ENCODE peak calls at places on chromosomes 16 and 17, in six cellular contexts. One of them, this sample, is unnamed.

GRCh38 chr17:31411707-31412285 is 20.3 kb downstream of the RAB11FIP4 start:
- DNase-seq in stimulated activated CD4-positive, alpha-beta T cell treated with anti-CD3 and anti-CD28 coated beads, Interleukin-4, amount 100 ng/mL, for 4 hours: no peak
- DNase-seq in NCI-H748 treated with DMSO at 0.1 percent for 48 hours: no peak
- DNase-seq in mesendoderm: no peak
- DNase-seq in left cardiac atrium: no peak
- DNase-seq in CD8-positive, alpha-beta T cell: no peak
- DNase-seq in this sample: no peak

GRCh38 chr16:56354746-56355145 is 70.6 kb downstream of the AMFR start:
- DNase-seq in stimulated activated CD4-positive, alpha-beta T cell treated with anti-CD3 and anti-CD28 coated beads, Interleukin-4, amount 100 ng/mL, for 4 hours: no peak
- DNase-seq in NCI-H748 treated with DMSO at 0.1 percent for 48 hours: no peak
- DNase-seq in mesendoderm: no peak
- DNase-seq in left cardiac atrium: peak; percentile 14
- DNase-seq in CD8-positive, alpha-beta T cell: no peak
- DNase-seq in this sample: no peak

GRCh38 chr16:87278191-87279093 is 38.8 kb downstream of the C16orf95 start:
- DNase-seq in stimulated activated CD4-positive, alpha-beta T cell treated with anti-CD3 and anti-CD28 coated beads, Interleukin-4, amount 100 ng/mL, for 4 hours: peak; percentile 31
- DNase-seq in NCI-H748 treated with DMSO at 0.1 percent for 48 hours: peak; percentile 1
- DNase-seq in mesendoderm: peak; percentile 85
- DNase-seq in left cardiac atrium: peak; percentile 80
- DNase-seq in CD8-positive, alpha-beta T cell: peak; percentile 14
- DNase-seq in this sample: peak; percentile 61

GRCh38 chr16:87806608-87807546 is 41.1 kb upstream of the KLHDC4 start:
- DNase-seq in stimulated activated CD4-positive, alpha-beta T cell treated with anti-CD3 and anti-CD28 coated beads, Interleukin-4, amount 100 ng/mL, for 4 hours: peak; percentile 42
- DNase-seq in NCI-H748 treated with DMSO at 0.1 percent for 48 hours: peak; percentile 70
- DNase-seq in mesendoderm: peak; percentile 92
- DNase-seq in left cardiac atrium: peak; percentile 64
- DNase-seq in CD8-positive, alpha-beta T cell: peak; percentile 20
- DNase-seq in this sample: peak; percentile 62

GRCh38 chr17:53722407-53722806 is 100.3 kb upstream of the KIF2B start:
- DNase-seq in stimulated activated CD4-positive, alpha-beta T cell treated with anti-CD3 and anti-CD28 coated beads, Interleukin-4, amount 100 ng/mL, for 4 hours: no peak
- DNase-seq in NCI-H748 treated with DMSO at 0.1 percent for 48 hours: no peak
- DNase-seq in mesendoderm: peak; percentile 73
- DNase-seq in left cardiac atrium: no peak
- DNase-seq in CD8-positive, alpha-beta T cell: no peak
- DNase-seq in this sample: no peak

GRCh38 chr16:8795096-8795495 is 2.3 kb downstream of the TMEM186 start:
- DNase-seq in stimulated activated CD4-positive, alpha-beta T cell treated with anti-CD3 and anti-CD28 coated beads, Interleukin-4, amount 100 ng/mL, for 4 hours: no peak
- DNase-seq in NCI-H748 treated with DMSO at 0.1 percent for 48 hours: no peak
- DNase-seq in mesendoderm: no peak
- DNase-seq in left cardiac atrium: no peak
- DNase-seq in CD8-positive, alpha-beta T cell: no peak
- DNase-seq in this sample: peak; percentile 11

GRCh38 chr17:9644910-9645751 is at the start of gene USP43:
- DNase-seq in stimulated activated CD4-positive, alpha-beta T cell treated with anti-CD3 and anti-CD28 coated beads, Interleukin-4, amount 100 ng/mL, for 4 hours: peak; percentile 9
- DNase-seq in NCI-H748 treated with DMSO at 0.1 percent for 48 hours: peak; percentile 73
- DNase-seq in mesendoderm: peak; percentile 81
- DNase-seq in left cardiac atrium: no peak
- DNase-seq in CD8-positive, alpha-beta T cell: no peak
- DNase-seq in this sample: no peak

GRCh38 chr17:69712801-69713311 is 298.4 kb downstream of the MAP2K6 start:
- DNase-seq in stimulated activated CD4-positive, alpha-beta T cell treated with anti-CD3 and anti-CD28 coated beads, Interleukin-4, amount 100 ng/mL, for 4 hours: no peak
- DNase-seq in NCI-H748 treated with DMSO at 0.1 percent for 48 hours: no peak
- DNase-seq in mesendoderm: no peak
- DNase-seq in left cardiac atrium: no peak
- DNase-seq in CD8-positive, alpha-beta T cell: no peak
- DNase-seq in this sample: no peak

GRCh38 chr17:1095853-1096675 is 83.7 kb downstream of the ABR start:
- DNase-seq in stimulated activated CD4-positive, alpha-beta T cell treated with anti-CD3 and anti-CD28 coated beads, Interleukin-4, amount 100 ng/mL, for 4 hours: no peak
- DNase-seq in NCI-H748 treated with DMSO at 0.1 percent for 48 hours: no peak
- DNase-seq in mesendoderm: no peak
- DNase-seq in left cardiac atrium: no peak
- DNase-seq in CD8-positive, alpha-beta T cell: no peak
- DNase-seq in this sample: no peak

GRCh38 chr16:67542464-67542863 is 13.8 kb downstream of the RIPOR1 start:
- DNase-seq in stimulated activated CD4-positive, alpha-beta T cell treated with anti-CD3 and anti-CD28 coated beads, Interleukin-4, amount 100 ng/mL, for 4 hours: peak; percentile 44
- DNase-seq in NCI-H748 treated with DMSO at 0.1 percent for 48 hours: no peak
- DNase-seq in mesendoderm: peak; percentile 81
- DNase-seq in left cardiac atrium: peak; percentile 75
- DNase-seq in CD8-positive, alpha-beta T cell: peak; percentile 61
- DNase-seq in this sample: no peak

GRCh38 chr16:11085025-11085485 is 140.7 kb downstream of the CLEC16A start:
- DNase-seq in stimulated activated CD4-positive, alpha-beta T cell treated with anti-CD3 and anti-CD28 coated beads, Interleukin-4, amount 100 ng/mL, for 4 hours: no peak
- DNase-seq in NCI-H748 treated with DMSO at 0.1 percent for 48 hours: no peak
- DNase-seq in mesendoderm: no peak
- DNase-seq in left cardiac atrium: no peak
- DNase-seq in CD8-positive, alpha-beta T cell: no peak
- DNase-seq in this sample: peak; percentile 65

GRCh38 chr16:30418350-30419181 is 11.2 kb downstream of the ZNF771 start:
- DNase-seq in stimulated activated CD4-positive, alpha-beta T cell treated with anti-CD3 and anti-CD28 coated beads, Interleukin-4, amount 100 ng/mL, for 4 hours: no peak
- DNase-seq in NCI-H748 treated with DMSO at 0.1 percent for 48 hours: no peak
- DNase-seq in mesendoderm: no peak
- DNase-seq in left cardiac atrium: no peak
- DNase-seq in CD8-positive, alpha-beta T cell: no peak
- DNase-seq in this sample: no peak

GRCh38 chr16:19717319-19717718 is 708 bp downstream of the KNOP1 start:
- DNase-seq in stimulated activated CD4-positive, alpha-beta T cell treated with anti-CD3 and anti-CD28 coated beads, Interleukin-4, amount 100 ng/mL, for 4 hours: no peak
- DNase-seq in NCI-H748 treated with DMSO at 0.1 percent for 48 hours: no peak
- DNase-seq in mesendoderm: peak; percentile 54
- DNase-seq in left cardiac atrium: no peak
- DNase-seq in CD8-positive, alpha-beta T cell: no peak
- DNase-seq in this sample: no peak

GRCh38 chr17:82424863-82425159 is 6.4 kb upstream of the OGFOD3 start:
- DNase-seq in stimulated activated CD4-positive, alpha-beta T cell treated with anti-CD3 and anti-CD28 coated beads, Interleukin-4, amount 100 ng/mL, for 4 hours: no peak
- DNase-seq in NCI-H748 treated with DMSO at 0.1 percent for 48 hours: no peak
- DNase-seq in mesendoderm: no peak
- DNase-seq in left cardiac atrium: no peak
- DNase-seq in CD8-positive, alpha-beta T cell: no peak
- DNase-seq in this sample: no peak

GRCh38 chr16:3088925-3089716 is 10.0 kb downstream of the ZSCAN10 start:
- DNase-seq in stimulated activated CD4-positive, alpha-beta T cell treated with anti-CD3 and anti-CD28 coated beads, Interleukin-4, amount 100 ng/mL, for 4 hours: no peak
- DNase-seq in NCI-H748 treated with DMSO at 0.1 percent for 48 hours: no peak
- DNase-seq in mesendoderm: no peak
- DNase-seq in left cardiac atrium: no peak
- DNase-seq in CD8-positive, alpha-beta T cell: no peak
- DNase-seq in this sample: no peak

GRCh38 chr16:46884513-46885293 is 541 bp downstream of the GPT2 start:
- DNase-seq in stimulated activated CD4-positive, alpha-beta T cell treated with anti-CD3 and anti-CD28 coated beads, Interleukin-4, amount 100 ng/mL, for 4 hours: peak; percentile 24
- DNase-seq in NCI-H748 treated with DMSO at 0.1 percent for 48 hours: no peak
- DNase-seq in mesendoderm: peak; percentile 36
- DNase-seq in left cardiac atrium: no peak
- DNase-seq in CD8-positive, alpha-beta T cell: no peak
- DNase-seq in this sample: no peak

GRCh38 chr17:79777844-79778503 is at the start of gene CBX2:
- DNase-seq in stimulated activated CD4-positive, alpha-beta T cell treated with anti-CD3 and anti-CD28 coated beads, Interleukin-4, amount 100 ng/mL, for 4 hours: peak; percentile 84
- DNase-seq in NCI-H748 treated with DMSO at 0.1 percent for 48 hours: peak; percentile 27
- DNase-seq in mesendoderm: peak; percentile 77
- DNase-seq in left cardiac atrium: peak; percentile 81
- DNase-seq in CD8-positive, alpha-beta T cell: peak; percentile 75
- DNase-seq in this sample: peak; percentile 69

GRCh38 chr16:2178321-2179106 is 17.9 kb downstream of the CASKIN1 start:
- DNase-seq in stimulated activated CD4-positive, alpha-beta T cell treated with anti-CD3 and anti-CD28 coated beads, Interleukin-4, amount 100 ng/mL, for 4 hours: peak; percentile 35
- DNase-seq in NCI-H748 treated with DMSO at 0.1 percent for 48 hours: no peak
- DNase-seq in mesendoderm: peak; percentile 82
- DNase-seq in left cardiac atrium: no peak
- DNase-seq in CD8-positive, alpha-beta T cell: peak; percentile 13
- DNase-seq in this sample: no peak

GRCh38 chr16:48535831-48536599 is 74.0 kb downstream of the N4BP1 start:
- DNase-seq in stimulated activated CD4-positive, alpha-beta T cell treated with anti-CD3 and anti-CD28 coated beads, Interleukin-4, amount 100 ng/mL, for 4 hours: no peak
- DNase-seq in NCI-H748 treated with DMSO at 0.1 percent for 48 hours: no peak
- DNase-seq in mesendoderm: no peak
- DNase-seq in left cardiac atrium: peak; percentile 51
- DNase-seq in CD8-positive, alpha-beta T cell: no peak
- DNase-seq in this sample: no peak

GRCh38 chr17:64778367-64779290 is 116.5 kb upstream of the SMURF2 start:
- DNase-seq in stimulated activated CD4-positive, alpha-beta T cell treated with anti-CD3 and anti-CD28 coated beads, Interleukin-4, amount 100 ng/mL, for 4 hours: peak; percentile 28
- DNase-seq in NCI-H748 treated with DMSO at 0.1 percent for 48 hours: peak; percentile 38
- DNase-seq in mesendoderm: peak; percentile 56
- DNase-seq in left cardiac atrium: peak; percentile 37
- DNase-seq in CD8-positive, alpha-beta T cell: no peak
- DNase-seq in this sample: no peak

GRCh38 chr17:27600471-27600870 is 30.5 kb upstream of the LGALS9 start:
- DNase-seq in stimulated activated CD4-positive, alpha-beta T cell treated with anti-CD3 and anti-CD28 coated beads, Interleukin-4, amount 100 ng/mL, for 4 hours: no peak
- DNase-seq in NCI-H748 treated with DMSO at 0.1 percent for 48 hours: no peak
- DNase-seq in mesendoderm: no peak
- DNase-seq in left cardiac atrium: no peak
- DNase-seq in CD8-positive, alpha-beta T cell: no peak
- DNase-seq in this sample: no peak